ENCODE peak calls at places on chromosome 3, in nine cellular contexts. One of them, this sample, is unnamed.

GRCh38 chr3:84108442-84108971 is 850.3 kb upstream of the CADM2 start:
- DNase-seq in tibial artery: no peak
- DNase-seq in CD4-positive, CD25-positive, alpha-beta regulatory T cell: no peak
- DNase-seq in lung: no peak
- DNase-seq in tibial nerve: no peak
- DNase-seq in breast epithelium: no peak
- DNase-seq in substantia nigra: no peak
- DNase-seq in GM23338: no peak
- DNase-seq in heart right ventricle: no peak
- DNase-seq in this sample: no peak

GRCh38 chr3:22729212-22729611 is 473.9 kb upstream of the UBE2E2 start:
- DNase-seq in tibial nerve: no peak
- DNase-seq in breast epithelium: no peak
- DNase-seq in heart right ventricle: no peak
- DNase-seq in tibial artery: no peak
- DNase-seq in lung: no peak
- DNase-seq in substantia nigra: no peak
- DNase-seq in GM23338: no peak
- DNase-seq in CD4-positive, CD25-positive, alpha-beta regulatory T cell: no peak
- DNase-seq in this sample: no peak

GRCh38 chr3:31918179-31919165 is 62.6 kb downstream of the OSBPL10 start:
- DNase-seq in lung: no peak
- DNase-seq in substantia nigra: no peak
- DNase-seq in tibial artery: no peak
- DNase-seq in GM23338: no peak
- DNase-seq in heart right ventricle: no peak
- DNase-seq in breast epithelium: no peak
- DNase-seq in CD4-positive, CD25-positive, alpha-beta regulatory T cell: peak; percentile 68
- DNase-seq in tibial nerve: no peak
- DNase-seq in this sample: no peak

GRCh38 chr3:68057637-68058320 is 403.4 kb upstream of the SUCLG2 start:
- DNase-seq in CD4-positive, CD25-positive, alpha-beta regulatory T cell: peak; percentile 88
- DNase-seq in tibial nerve: no peak
- DNase-seq in substantia nigra: no peak
- DNase-seq in breast epithelium: no peak
- DNase-seq in lung: no peak
- DNase-seq in GM23338: no peak
- DNase-seq in heart right ventricle: no peak
- DNase-seq in tibial artery: no peak
- DNase-seq in this sample: no peak

GRCh38 chr3:66431494-66431893 is 69.3 kb downstream of the LRIG1 start:
- DNase-seq in substantia nigra: no peak
- DNase-seq in heart right ventricle: no peak
- DNase-seq in lung: no peak
- DNase-seq in CD4-positive, CD25-positive, alpha-beta regulatory T cell: no peak
- DNase-seq in tibial nerve: peak; percentile 38
- DNase-seq in breast epithelium: no peak
- DNase-seq in tibial artery: peak; percentile 63
- DNase-seq in GM23338: no peak
- DNase-seq in this sample: no peak

GRCh38 chr3:46110701-46111493 is 83.6 kb upstream of the XCR1 start:
- DNase-seq in lung: peak; percentile 74
- DNase-seq in substantia nigra: peak; percentile 34
- DNase-seq in GM23338: peak; percentile 19
- DNase-seq in tibial nerve: no peak
- DNase-seq in heart right ventricle: no peak
- DNase-seq in tibial artery: no peak
- DNase-seq in breast epithelium: no peak
- DNase-seq in CD4-positive, CD25-positive, alpha-beta regulatory T cell: no peak
- DNase-seq in this sample: no peak

GRCh38 chr3:135771760-135772159 is 193.8 kb upstream of the PPP2R3A start:
- DNase-seq in CD4-positive, CD25-positive, alpha-beta regulatory T cell: no peak
- DNase-seq in GM23338: no peak
- DNase-seq in tibial nerve: no peak
- DNase-seq in lung: no peak
- DNase-seq in substantia nigra: no peak
- DNase-seq in breast epithelium: no peak
- DNase-seq in heart right ventricle: no peak
- DNase-seq in tibial artery: no peak
- DNase-seq in this sample: no peak

GRCh38 chr3:52141751-52142150 is 12.5 kb downstream of the POC1A start:
- DNase-seq in CD4-positive, CD25-positive, alpha-beta regulatory T cell: no peak
- DNase-seq in heart right ventricle: no peak
- DNase-seq in lung: no peak
- DNase-seq in tibial nerve: no peak
- DNase-seq in substantia nigra: no peak
- DNase-seq in breast epithelium: no peak
- DNase-seq in GM23338: no peak
- DNase-seq in tibial artery: no peak
- DNase-seq in this sample: no peak

GRCh38 chr3:10940106-10940505 is 52.4 kb upstream of the SLC6A1 start:
- DNase-seq in lung: no peak
- DNase-seq in substantia nigra: no peak
- DNase-seq in GM23338: no peak
- DNase-seq in tibial nerve: no peak
- DNase-seq in CD4-positive, CD25-positive, alpha-beta regulatory T cell: no peak
- DNase-seq in heart right ventricle: no peak
- DNase-seq in breast epithelium: no peak
- DNase-seq in tibial artery: no peak
- DNase-seq in this sample: no peak

GRCh38 chr3:161035711-161036110 is 69.4 kb downstream of the B3GALNT1 start:
- DNase-seq in lung: no peak
- DNase-seq in tibial artery: no peak
- DNase-seq in GM23338: no peak
- DNase-seq in breast epithelium: no peak
- DNase-seq in substantia nigra: no peak
- DNase-seq in heart right ventricle: no peak
- DNase-seq in tibial nerve: no peak
- DNase-seq in CD4-positive, CD25-positive, alpha-beta regulatory T cell: no peak
- DNase-seq in this sample: no peak
- H3K27ac ChIP-seq in lung: no peak overlapping the region
- H3K27ac ChIP-seq in tibial artery: no peak overlapping the region
- H3K27ac ChIP-seq in GM23338: no peak overlapping the region
- H3K27ac ChIP-seq in breast epithelium: no peak overlapping the region
- H3K27ac ChIP-seq in substantia nigra: no peak overlapping the region
- H3K27ac ChIP-seq in heart right ventricle: no peak overlapping the region
- H3K27ac ChIP-seq in tibial nerve: no peak overlapping the region
- H3K27ac ChIP-seq in CD4-positive, CD25-positive, alpha-beta regulatory T cell: no peak overlapping the region
- H3K27ac ChIP-seq in this sample: no peak overlapping the region

GRCh38 chr3:48518755-48519154 is 14.8 kb upstream of the SHISA5 start:
- DNase-seq in lung: no peak
- DNase-seq in CD4-positive, CD25-positive, alpha-beta regulatory T cell: peak; percentile 54
- DNase-seq in tibial nerve: no peak
- DNase-seq in substantia nigra: no peak
- DNase-seq in heart right ventricle: no peak
- DNase-seq in GM23338: no peak
- DNase-seq in tibial artery: no peak
- DNase-seq in breast epithelium: no peak
- DNase-seq in this sample: no peak
- H3K27ac ChIP-seq in lung: no peak overlapping the region
- H3K27ac ChIP-seq in CD4-positive, CD25-positive, alpha-beta regulatory T cell: no peak overlapping the region
- H3K27ac ChIP-seq in tibial nerve: no peak overlapping the region
- H3K27ac ChIP-seq in substantia nigra: no peak overlapping the region
- H3K27ac ChIP-seq in heart right ventricle: no peak overlapping the region
- H3K27ac ChIP-seq in GM23338: no peak overlapping the region
- H3K27ac ChIP-seq in tibial artery: no peak overlapping the region
- H3K27ac ChIP-seq in breast epithelium: no peak overlapping the region
- H3K27ac ChIP-seq in this sample: no peak overlapping the region

GRCh38 chr3:197507081-197507480 is 48.7 kb downstream of the BDH1 start:
- DNase-seq in GM23338: no peak
- DNase-seq in heart right ventricle: no peak
- DNase-seq in CD4-positive, CD25-positive, alpha-beta regulatory T cell: no peak
- DNase-seq in lung: no peak
- DNase-seq in tibial nerve: no peak
- DNase-seq in breast epithelium: no peak
- DNase-seq in substantia nigra: no peak
- DNase-seq in tibial artery: no peak
- DNase-seq in this sample: no peak
- H3K27ac ChIP-seq in GM23338: no peak overlapping the region
- H3K27ac ChIP-seq in heart right ventricle: no peak overlapping the region
- H3K27ac ChIP-seq in CD4-positive, CD25-positive, alpha-beta regulatory T cell: no peak overlapping the region
- H3K27ac ChIP-seq in lung: no peak overlapping the region
- H3K27ac ChIP-seq in tibial nerve: no peak overlapping the region
- H3K27ac ChIP-seq in breast epithelium: no peak overlapping the region
- H3K27ac ChIP-seq in substantia nigra: peak overlapping the region; percentile 22
- H3K27ac ChIP-seq in tibial artery: no peak overlapping the region
- H3K27ac ChIP-seq in this sample: no peak overlapping the region

DNA sequence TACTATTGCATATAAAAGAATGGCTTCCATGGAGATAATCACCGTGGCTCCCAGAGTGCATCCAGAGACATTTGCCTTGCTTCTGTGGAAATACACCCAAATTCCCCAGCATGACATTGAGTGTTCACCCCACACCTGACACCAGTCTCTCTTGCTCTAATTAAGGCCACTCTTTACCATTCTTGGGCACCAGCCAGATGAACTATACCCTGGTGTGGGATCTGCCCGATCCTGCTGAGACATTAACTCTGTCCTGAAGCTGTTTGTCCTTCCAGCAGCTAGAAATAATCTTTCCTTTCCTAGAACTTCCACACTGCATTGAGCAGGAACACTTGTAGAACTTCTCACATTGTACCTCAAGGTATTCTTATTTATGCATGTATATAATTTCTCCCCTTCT is 105.2 kb downstream of the LPP start:
- DNase-seq in substantia nigra: no peak
- DNase-seq in CD4-positive, CD25-positive, alpha-beta regulatory T cell: no peak
- DNase-seq in lung: no peak
- DNase-seq in tibial nerve: no peak
- DNase-seq in GM23338: no peak
- DNase-seq in breast epithelium: no peak
- DNase-seq in heart right ventricle: no peak
- DNase-seq in tibial artery: no peak
- DNase-seq in this sample: no peak
- H3K27ac ChIP-seq in substantia nigra: no peak overlapping the region
- H3K27ac ChIP-seq in CD4-positive, CD25-positive, alpha-beta regulatory T cell: no peak overlapping the region
- H3K27ac ChIP-seq in lung: no peak overlapping the region
- H3K27ac ChIP-seq in tibial nerve: no peak overlapping the region
- H3K27ac ChIP-seq in GM23338: no peak overlapping the region
- H3K27ac ChIP-seq in breast epithelium: peak overlapping the region; percentile 33
- H3K27ac ChIP-seq in heart right ventricle: peak overlapping the region; percentile 6
- H3K27ac ChIP-seq in tibial artery: peak overlapping the region; percentile 90
- H3K27ac ChIP-seq in this sample: no peak overlapping the region

DNA sequence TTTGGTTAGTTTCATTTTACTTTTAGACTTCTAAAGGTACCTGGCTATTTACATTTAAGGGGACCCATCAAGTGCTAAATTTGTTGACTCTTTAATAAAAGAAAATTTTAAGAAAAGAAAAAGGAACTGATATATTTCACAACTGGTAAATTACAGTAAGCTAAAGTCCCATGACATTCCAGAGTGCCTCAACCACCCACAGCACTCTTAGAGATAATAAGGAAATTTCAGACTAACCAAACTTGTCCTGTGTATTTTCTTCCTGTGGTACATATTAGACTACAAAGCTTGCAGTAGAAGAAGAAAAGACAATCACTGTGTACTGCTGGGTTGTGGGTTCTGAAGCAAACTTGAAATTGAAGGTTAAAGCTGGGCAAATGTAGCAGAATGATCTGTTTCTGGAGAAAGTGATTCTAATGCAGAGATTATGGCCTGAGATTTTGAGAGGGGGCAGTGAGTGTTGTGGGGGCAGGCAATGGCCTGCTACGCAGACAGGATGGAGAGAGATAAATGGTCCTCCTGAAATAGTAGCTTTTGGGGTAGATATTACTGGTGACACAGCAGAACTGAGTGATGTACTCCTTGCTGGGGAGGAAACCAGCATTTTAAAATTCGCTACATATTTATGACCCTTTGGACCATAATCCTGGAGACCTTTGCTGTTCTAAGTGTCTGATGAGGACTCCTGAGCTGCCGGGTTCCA is 24.5 kb upstream of the MFSD1 start:
- DNase-seq in breast epithelium: no peak
- DNase-seq in lung: no peak
- DNase-seq in substantia nigra: no peak
- DNase-seq in GM23338: no peak
- DNase-seq in CD4-positive, CD25-positive, alpha-beta regulatory T cell: no peak
- DNase-seq in heart right ventricle: no peak
- DNase-seq in tibial nerve: no peak
- DNase-seq in tibial artery: no peak
- DNase-seq in this sample: no peak
- H3K27ac ChIP-seq in breast epithelium: peak overlapping the region; percentile 92
- H3K27ac ChIP-seq in lung: peak overlapping the region; percentile 16
- H3K27ac ChIP-seq in substantia nigra: no peak overlapping the region
- H3K27ac ChIP-seq in GM23338: no peak overlapping the region
- H3K27ac ChIP-seq in CD4-positive, CD25-positive, alpha-beta regulatory T cell: no peak overlapping the region
- H3K27ac ChIP-seq in heart right ventricle: no peak overlapping the region
- H3K27ac ChIP-seq in tibial nerve: no peak overlapping the region
- H3K27ac ChIP-seq in tibial artery: no peak overlapping the region
- H3K27ac ChIP-seq in this sample: no peak overlapping the region